ENCODE peak calls at places on chromosomes 12 and 14, in nine cellular contexts. N is Caco-2; R is neural progenitor cell; E is Peyer's patch; W is CD4-positive, alpha-beta memory T cell; B is heart left ventricle; T is fibroblast of lung; M is IMR-90; K is cardiac muscle cell. H is an unnamed sample. For H3K4me1, the result is how much of the 10 kb centered on the place peaks cover.

GRCh38 chr12:89707992-89708792 is 446 bp downstream of the ATP2B1 start:
- DNase-seq in N (peak), R (peak), E (peak), W (no peak), B (peak), T (no peak), M (peak), K (peak), H (no peak)

GRCh38 chr12:138898-139534 is 72.4 kb downstream of the IQSEC3 start:
- DNase-seq in N (no peak), R (peak), E (no peak), W (no peak), B (peak), T (peak), M (peak), K (peak), H (no peak)

GRCh38 chr14:42421377-42422078 is 814.9 kb downstream of the LRFN5 start:
- DNase-seq in N (no peak), R (no peak), E (no peak), W (no peak), B (no peak), T (no peak), M (no peak), K (no peak), H (no peak)

GRCh38 chr12:124464062-124464461 is 103.3 kb downstream of the NCOR2 start:
- DNase-seq in N (no peak), R (no peak), E (no peak), W (no peak), B (no peak), T (no peak), M (peak), K (no peak), H (no peak)

GRCh38 chr12:68264864-68265256 is 11.5 kb upstream of the IL22 start:
- DNase-seq in N (no peak), R (no peak), E (no peak), W (no peak), B (no peak), T (peak), M (peak), K (peak), H (no peak)

GRCh38 chr14:87888136-87888999 is 104.6 kb downstream of the GALC start:
- DNase-seq in N (no peak), R (peak), E (no peak), W (no peak), B (no peak), T (peak), M (no peak), K (no peak), H (no peak)

GRCh38 chr12:104747330-104747729 is 210.8 kb downstream of the SLC41A2 start:
- DNase-seq in N (no peak), R (no peak), E (no peak), W (no peak), B (no peak), T (no peak), M (no peak), K (no peak), H (no peak)

GRCh38 chr12:85835810-85836715 is at the start of gene RASSF9:
- DNase-seq in N (peak), R (peak), E (peak), W (no peak), B (peak), T (peak), M (peak), K (peak), H (no peak)

GRCh38 chr12:97075583-97076268 is 168.7 kb downstream of the NEDD1 start:
- DNase-seq in N (no peak), R (peak), E (no peak), W (no peak), B (no peak), T (no peak), M (no peak), K (peak), H (no peak)

GRCh38 chr14:50963919-50964318 is 19.6 kb upstream of the PYGL start:
- DNase-seq in N (no peak), R (no peak), E (no peak), W (no peak), B (no peak), T (no peak), M (no peak), K (no peak), H (no peak)

GRCh38 chr14:59751578-59751977 is 119.0 kb downstream of the RTN1 start:
- DNase-seq in N (no peak), R (no peak), E (no peak), W (no peak), B (no peak), T (no peak), M (no peak), K (no peak), H (no peak)

GRCh38 chr12:75837700-75838099 is 193.9 kb downstream of the PHLDA1 start:
- DNase-seq in N (no peak), R (peak), E (no peak), W (no peak), B (peak), T (peak), M (no peak), K (no peak), H (no peak)

GRCh38 chr12:91099836-91100235 is 11.5 kb downstream of the LUM start:
- DNase-seq in N (no peak), R (no peak), E (no peak), W (no peak), B (no peak), T (no peak), M (no peak), K (no peak), H (no peak)

GRCh38 chr14:75648066-75648838 is 12.4 kb downstream of the ERG28 start:
- DNase-seq in N (peak), R (no peak), E (no peak), W (no peak), B (peak), T (peak), M (peak), K (peak), H (peak)

GRCh38 chr12:64733857-64734256 is 25.3 kb downstream of the GNS start:
- DNase-seq in N (no peak), R (no peak), E (no peak), W (no peak), B (peak), T (no peak), M (no peak), K (no peak), H (peak)

GRCh38 chr14:70784886-70785285 is 24.4 kb downstream of the MAP3K9 start:
- DNase-seq in N (no peak), R (no peak), E (no peak), W (no peak), B (no peak), T (no peak), M (no peak), K (no peak), H (no peak)

GRCh38 chr12:106251636-106252035 is 3.8 kb upstream of the CKAP4 start:
- DNase-seq in N (no peak), R (peak), E (no peak), W (no peak), B (no peak), T (no peak), M (peak), K (peak), H (no peak)

GRCh38 chr14:93903342-93904184 is 23.6 kb upstream of the FAM181A start:
- DNase-seq in N (no peak), R (peak), E (no peak), W (no peak), B (no peak), T (no peak), M (no peak), K (no peak), H (peak)

GRCh38 chr12:64083285-64084210 is 138.5 kb downstream of the KICS2 start:
- DNase-seq in N (no peak), R (no peak), E (no peak), W (no peak), B (peak), T (peak), M (peak), K (peak), H (no peak)

GRCh38 chr12:67790660-67791059 is 142.1 kb downstream of the DYRK2 start:
- DNase-seq in N (no peak), R (no peak), E (no peak), W (no peak), B (no peak), T (no peak), M (peak), K (no peak), H (no peak)

GRCh38 chr12:102201662-102202061 is 4.0 kb upstream of the PMCH start:
- DNase-seq in N (no peak), R (no peak), E (no peak), W (no peak), B (no peak), T (no peak), M (no peak), K (no peak), H (no peak)

GRCh38 chr14:75340921-75341320 is 62.3 kb downstream of the FOS start:
- DNase-seq in N (no peak), R (no peak), E (no peak), W (no peak), B (peak), T (peak), M (no peak), K (peak), H (no peak)

GRCh38 chr12:50314629-50315312 is 31.5 kb upstream of the LIMA1 start:
- DNase-seq in N (no peak), R (peak), E (no peak), W (peak), B (no peak), T (peak), M (peak), K (peak), H (no peak)

GRCh38 chr14:65252471-65253255 is 150.3 kb upstream of the MAX start:
- DNase-seq in N (no peak), R (no peak), E (no peak), W (no peak), B (no peak), T (no peak), M (no peak), K (no peak), H (no peak)

GRCh38 chr14:100857923-100858837 is 32.3 kb downstream of the MEG3 start:
- DNase-seq in N (no peak), R (no peak), E (no peak), W (no peak), B (no peak), T (no peak), M (no peak), K (no peak), H (no peak)

GRCh38 chr12:120581998-120582397 is 796 bp upstream of the POP5 start:
- DNase-seq in N (no peak), R (no peak), E (no peak), W (no peak), B (no peak), T (no peak), M (peak), K (peak), H (no peak)

GRCh38 chr12:48105321-48105866 is 485 bp downstream of the SENP1 start:
- DNase-seq in N (no peak), R (peak), E (no peak), W (peak), B (no peak), T (peak), M (peak), K (no peak), H (no peak)

GRCh38 chr12:84741727-84742126 is 170.9 kb downstream of the SLC6A15 start:
- DNase-seq in N (no peak), R (no peak), E (no peak), W (no peak), B (no peak), T (no peak), M (no peak), K (no peak), H (no peak)

GRCh38 chr14:105439710-105440553 is 20.3 kb downstream of the MTA1 start:
- DNase-seq in N (no peak), R (no peak), E (no peak), W (no peak), B (no peak), T (no peak), M (no peak), K (no peak), H (no peak)

GRCh38 chr14:60508707-60509437 is at the start of gene SIX6:
- DNase-seq in N (no peak), R (peak), E (no peak), W (no peak), B (no peak), T (no peak), M (peak), K (peak), H (no peak)

GRCh38 chr12:133010657-133011297 is 24.6 kb downstream of the ZNF26 start:
- DNase-seq in N (no peak), R (no peak), E (no peak), W (no peak), B (no peak), T (peak), M (no peak), K (no peak), H (no peak)

GRCh38 chr12:108198043-108198442 is 69.0 kb downstream of the WSCD2 start:
- DNase-seq in N (no peak), R (peak), E (no peak), W (no peak), B (no peak), T (no peak), M (no peak), K (no peak), H (no peak)

DNA sequence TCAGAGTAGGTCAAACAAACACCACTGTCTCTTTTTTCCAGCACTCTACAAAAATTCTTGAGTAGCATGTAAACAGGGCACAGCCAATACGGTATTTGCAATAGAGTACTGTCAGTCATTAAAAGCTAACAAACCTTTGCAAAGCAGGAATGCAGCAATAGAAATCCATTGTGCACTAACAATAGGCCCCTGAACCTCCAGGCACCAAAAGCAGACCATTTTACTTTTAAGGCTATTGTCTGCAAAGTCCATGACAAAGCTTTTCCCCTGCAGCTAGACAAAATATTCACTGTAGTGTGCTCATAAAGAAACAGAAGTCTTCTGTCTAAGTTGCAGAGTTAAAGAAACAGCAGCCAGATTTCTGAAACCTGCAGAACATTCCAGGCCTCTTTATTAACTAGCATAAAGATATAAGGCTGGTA is 191.9 kb downstream of the SOX5 start:
- DNase-seq in N (peak), R (peak), E (no peak), W (no peak), B (no peak), T (no peak), M (no peak), K (no peak), H (no peak)
- H3K4me1 ChIP-seq in N (under half), R (half or more), E (under half), W (under half), B (under half), T (under half), M (under half), K (under half), H (under half)

GRCh38 chr12:103273645-103274044 is 222.1 kb downstream of the C12orf42 start:
- DNase-seq in N (no peak), R (no peak), E (no peak), W (no peak), B (no peak), T (no peak), M (no peak), K (no peak), H (no peak)

GRCh38 chr12:103269962-103270361 is 225.8 kb downstream of the C12orf42 start:
- DNase-seq in N (no peak), R (no peak), E (no peak), W (no peak), B (no peak), T (no peak), M (peak), K (no peak), H (no peak)

GRCh38 chr12:103272949-103273348 is 222.8 kb downstream of the C12orf42 start:
- DNase-seq in N (no peak), R (no peak), E (no peak), W (no peak), B (no peak), T (no peak), M (no peak), K (no peak), H (no peak)

GRCh38 chr12:103268831-103269514 is 226.8 kb downstream of the C12orf42 start:
- DNase-seq in N (no peak), R (no peak), E (no peak), W (peak), B (no peak), T (no peak), M (no peak), K (no peak), H (no peak)
- H3K4me1 ChIP-seq in N (under half), R (under half), E (under half), W (under half), B (under half), T (under half), M (under half), K (under half), H (under half)

GRCh38 chr12:1808036-1808797 is 12.1 kb upstream of the LRTM2 start:
- DNase-seq in N (no peak), R (no peak), E (no peak), W (no peak), B (no peak), T (no peak), M (no peak), K (no peak), H (no peak)

GRCh38 chr12:1807489-1807888 is 12.9 kb upstream of the LRTM2 start:
- DNase-seq in N (no peak), R (no peak), E (peak), W (no peak), B (no peak), T (no peak), M (no peak), K (no peak), H (no peak)

GRCh38 chr12:1810201-1810930 is 10.0 kb upstream of the LRTM2 start:
- DNase-seq in N (no peak), R (no peak), E (no peak), W (no peak), B (no peak), T (no peak), M (peak), K (peak), H (no peak)

GRCh38 chr12:1809606-1810140 is 10.7 kb upstream of the LRTM2 start:
- DNase-seq in N (no peak), R (no peak), E (no peak), W (no peak), B (no peak), T (no peak), M (no peak), K (no peak), H (no peak)

DNA sequence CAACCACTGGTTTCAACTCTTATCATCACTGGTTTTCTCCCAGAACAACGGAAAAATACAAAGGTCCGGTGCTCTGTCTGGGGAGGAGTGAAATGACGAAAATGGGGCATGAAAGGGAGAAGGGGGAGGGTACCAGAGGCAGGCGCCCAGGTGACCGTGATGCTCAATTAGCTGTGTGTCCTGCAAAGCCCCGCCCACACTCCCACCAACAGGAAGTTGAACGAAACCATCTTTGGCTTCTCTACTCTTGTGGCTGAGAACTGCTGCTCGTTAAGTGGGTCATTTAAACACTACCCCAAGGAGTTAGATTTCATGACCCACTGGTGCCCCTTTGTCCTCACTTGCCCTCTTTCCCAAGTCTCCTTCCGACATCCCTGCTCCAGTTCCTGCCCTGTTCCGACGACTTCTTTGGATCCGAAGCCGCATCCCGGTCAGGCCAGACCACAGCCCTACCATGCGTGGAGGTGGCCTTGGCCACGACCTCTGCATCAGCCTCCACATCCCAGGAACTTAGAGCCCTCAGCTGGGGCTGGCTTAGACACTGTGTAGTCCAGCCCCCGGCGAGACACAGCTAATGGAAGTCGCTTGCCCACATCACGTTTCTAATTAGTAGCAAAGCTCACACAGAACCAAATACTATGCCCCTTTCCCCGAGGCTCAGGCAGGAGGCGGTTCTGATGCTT is 11.4 kb upstream of the LRTM2 start:
- DNase-seq in N (no peak), R (no peak), E (no peak), W (no peak), B (no peak), T (no peak), M (no peak), K (no peak), H (no peak)
- H3K4me1 ChIP-seq in N (under half), R (under half), E (under half), W (under half), B (under half), T (under half), M (under half), K (under half), H (under half)

GRCh38 chr14:103109789-103110415 is 13.4 kb upstream of the TNFAIP2 start:
- DNase-seq in N (peak), R (peak), E (no peak), W (no peak), B (no peak), T (peak), M (peak), K (peak), H (peak)
- H3K4me1 ChIP-seq in N (under half), R (under half), E (under half), W (under half), B (under half), T (under half), M (under half), K (under half), H (half or more)

GRCh38 chr12:39692258-39692853 is 72.8 kb upstream of the ABCD2 start:
- DNase-seq in N (no peak), R (no peak), E (no peak), W (peak), B (no peak), T (peak), M (no peak), K (peak), H (peak)

GRCh38 chr12:39697108-39697507 is 77.5 kb upstream of the ABCD2 start:
- DNase-seq in N (no peak), R (no peak), E (no peak), W (no peak), B (no peak), T (no peak), M (no peak), K (no peak), H (no peak)
- H3K4me1 ChIP-seq in N (under half), R (under half), E (under half), W (under half), B (under half), T (under half), M (under half), K (under half), H (under half)

GRCh38 chr12:100741084-100741711 is 53.4 kb upstream of the ANO4 start:
- DNase-seq in N (no peak), R (peak), E (no peak), W (peak), B (no peak), T (peak), M (peak), K (peak), H (peak)
- H3K4me1 ChIP-seq in N (under half), R (under half), E (under half), W (under half), B (under half), T (under half), M (under half), K (under half), H (under half)

DNA sequence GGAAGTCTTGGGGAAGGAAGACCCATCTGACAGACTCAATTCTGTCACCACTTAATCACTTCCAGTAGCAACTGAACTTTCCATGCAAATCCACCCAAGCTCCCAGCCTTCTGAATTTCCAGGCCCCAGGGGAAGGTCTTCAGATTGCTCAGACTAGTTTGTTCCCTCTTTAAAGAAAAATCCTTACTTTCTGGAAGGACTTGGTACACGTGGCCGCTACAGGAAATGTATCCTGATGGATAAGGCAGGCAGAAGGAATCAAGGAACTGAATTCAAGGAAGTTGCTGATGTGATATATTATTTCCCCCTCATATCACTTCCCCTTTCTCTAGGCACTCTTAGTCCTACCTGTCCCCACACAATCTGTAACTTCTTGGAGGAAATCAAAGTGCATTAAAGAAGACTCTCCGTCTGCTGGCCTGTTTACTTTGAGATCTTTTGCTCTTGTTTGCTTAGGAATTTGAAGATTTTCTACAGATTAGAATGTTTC is 6.4 kb downstream of the NFKBIA start:
- DNase-seq in N (no peak), R (no peak), E (no peak), W (no peak), B (no peak), T (no peak), M (no peak), K (peak), H (no peak)
- H3K4me1 ChIP-seq in N (under half), R (under half), E (under half), W (under half), B (under half), T (under half), M (under half), K (under half), H (under half)

GRCh38 chr12:53622724-53623123 is 3.5 kb downstream of the ATF7 start:
- DNase-seq in N (no peak), R (no peak), E (no peak), W (no peak), B (no peak), T (no peak), M (no peak), K (no peak), H (no peak)
- H3K4me1 ChIP-seq in N (under half), R (under half), E (under half), W (half or more), B (under half), T (under half), M (under half), K (under half), H (under half)

GRCh38 chr14:95870772-95871171 is 5.9 kb upstream of the TUNAR start:
- DNase-seq in N (no peak), R (no peak), E (no peak), W (no peak), B (no peak), T (no peak), M (no peak), K (no peak), H (no peak)
- H3K4me1 ChIP-seq in N (under half), R (under half), E (under half), W (under half), B (under half), T (under half), M (under half), K (under half), H (under half)

H was measured in HCT116.